ENCODE peak calls at places on chromosome 2, in ten cellular contexts. One of them, this sample, is unnamed.

GRCh38 chr2:74001781-74002514 is 17.2 kb downstream of the TET3 start:
- DNase-seq in uterus: no peak
- DNase-seq in breast epithelium: peak
- DNase-seq in HCT116: no peak
- DNase-seq in K562: no peak
- DNase-seq in ovary: no peak
- DNase-seq in body of pancreas: no peak
- DNase-seq in transverse colon: no peak
- DNase-seq in heart left ventricle: no peak
- DNase-seq in prostate gland: no peak
- DNase-seq in this sample: peak

GRCh38 chr2:239583879-239584859 is 183.3 kb upstream of the HDAC4 start:
- DNase-seq in breast epithelium: no peak
- DNase-seq in prostate gland: no peak
- DNase-seq in K562: no peak
- DNase-seq in transverse colon: no peak
- DNase-seq in ovary: no peak
- DNase-seq in heart left ventricle: no peak
- DNase-seq in uterus: no peak
- DNase-seq in body of pancreas: no peak
- DNase-seq in HCT116: no peak
- DNase-seq in this sample: no peak

GRCh38 chr2:25090801-25091200 is 48.9 kb downstream of the EFR3B start:
- DNase-seq in body of pancreas: no peak
- DNase-seq in prostate gland: no peak
- DNase-seq in uterus: no peak
- DNase-seq in K562: no peak
- DNase-seq in transverse colon: no peak
- DNase-seq in HCT116: no peak
- DNase-seq in ovary: no peak
- DNase-seq in heart left ventricle: no peak
- DNase-seq in breast epithelium: no peak
- DNase-seq in this sample: no peak

GRCh38 chr2:17470855-17471641 is 47.2 kb downstream of the RAD51AP2 start:
- DNase-seq in K562: peak
- DNase-seq in HCT116: peak
- DNase-seq in uterus: no peak
- DNase-seq in body of pancreas: no peak
- DNase-seq in ovary: no peak
- DNase-seq in heart left ventricle: no peak
- DNase-seq in prostate gland: no peak
- DNase-seq in breast epithelium: no peak
- DNase-seq in transverse colon: no peak
- DNase-seq in this sample: peak

GRCh38 chr2:188294547-188294946 is 2.9 kb downstream of the GULP1 start:
- DNase-seq in K562: no peak
- DNase-seq in HCT116: no peak
- DNase-seq in transverse colon: no peak
- DNase-seq in uterus: no peak
- DNase-seq in breast epithelium: no peak
- DNase-seq in heart left ventricle: no peak
- DNase-seq in body of pancreas: no peak
- DNase-seq in ovary: no peak
- DNase-seq in prostate gland: no peak
- DNase-seq in this sample: no peak

GRCh38 chr2:236633764-236634163 is 64.1 kb downstream of the ACKR3 start:
- DNase-seq in uterus: no peak
- DNase-seq in body of pancreas: no peak
- DNase-seq in K562: no peak
- DNase-seq in HCT116: no peak
- DNase-seq in heart left ventricle: peak
- DNase-seq in transverse colon: no peak
- DNase-seq in breast epithelium: no peak
- DNase-seq in ovary: no peak
- DNase-seq in prostate gland: no peak
- DNase-seq in this sample: no peak

GRCh38 chr2:48568551-48568950 is 38.6 kb downstream of the STON1 start:
- DNase-seq in prostate gland: no peak
- DNase-seq in K562: no peak
- DNase-seq in HCT116: no peak
- DNase-seq in heart left ventricle: no peak
- DNase-seq in ovary: peak
- DNase-seq in transverse colon: no peak
- DNase-seq in breast epithelium: no peak
- DNase-seq in uterus: no peak
- DNase-seq in body of pancreas: no peak
- DNase-seq in this sample: no peak

GRCh38 chr2:220057922-220058321 is 430.5 kb downstream of the SLC4A3 start:
- DNase-seq in body of pancreas: no peak
- DNase-seq in breast epithelium: no peak
- DNase-seq in HCT116: no peak
- DNase-seq in K562: no peak
- DNase-seq in transverse colon: no peak
- DNase-seq in uterus: no peak
- DNase-seq in ovary: no peak
- DNase-seq in heart left ventricle: no peak
- DNase-seq in prostate gland: no peak
- DNase-seq in this sample: no peak

GRCh38 chr2:98912221-98912851 is 23.7 kb downstream of the CRACDL start:
- DNase-seq in HCT116: peak
- DNase-seq in uterus: no peak
- DNase-seq in ovary: no peak
- DNase-seq in heart left ventricle: peak
- DNase-seq in breast epithelium: no peak
- DNase-seq in body of pancreas: peak
- DNase-seq in prostate gland: no peak
- DNase-seq in transverse colon: no peak
- DNase-seq in K562: no peak
- DNase-seq in this sample: no peak

GRCh38 chr2:39837856-39838453 is 58.9 kb upstream of the THUMPD2 start:
- DNase-seq in heart left ventricle: no peak
- DNase-seq in breast epithelium: no peak
- DNase-seq in HCT116: peak
- DNase-seq in K562: peak
- DNase-seq in transverse colon: no peak
- DNase-seq in ovary: no peak
- DNase-seq in body of pancreas: no peak
- DNase-seq in uterus: no peak
- DNase-seq in prostate gland: no peak
- DNase-seq in this sample: peak

GRCh38 chr2:19900536-19901200 is 1.1 kb downstream of the TTC32 start:
- DNase-seq in breast epithelium: no peak
- DNase-seq in heart left ventricle: no peak
- DNase-seq in K562: no peak
- DNase-seq in body of pancreas: no peak
- DNase-seq in HCT116: no peak
- DNase-seq in ovary: no peak
- DNase-seq in uterus: no peak
- DNase-seq in transverse colon: no peak
- DNase-seq in prostate gland: no peak
- DNase-seq in this sample: peak

GRCh38 chr2:96129528-96130120 is 8.7 kb downstream of the ASTL start:
- DNase-seq in prostate gland: no peak
- DNase-seq in ovary: no peak
- DNase-seq in HCT116: no peak
- DNase-seq in transverse colon: no peak
- DNase-seq in K562: no peak
- DNase-seq in body of pancreas: no peak
- DNase-seq in uterus: no peak
- DNase-seq in breast epithelium: no peak
- DNase-seq in heart left ventricle: no peak
- DNase-seq in this sample: no peak

GRCh38 chr2:98768765-98769476 is 38.0 kb upstream of the MGAT4A start:
- DNase-seq in breast epithelium: no peak
- DNase-seq in heart left ventricle: no peak
- DNase-seq in prostate gland: peak
- DNase-seq in HCT116: no peak
- DNase-seq in body of pancreas: peak
- DNase-seq in uterus: no peak
- DNase-seq in K562: no peak
- DNase-seq in ovary: no peak
- DNase-seq in transverse colon: no peak
- DNase-seq in this sample: no peak

GRCh38 chr2:54724150-54724559 is 693 bp downstream of the EML6 start:
- DNase-seq in body of pancreas: no peak
- DNase-seq in ovary: no peak
- DNase-seq in heart left ventricle: no peak
- DNase-seq in HCT116: no peak
- DNase-seq in K562: no peak
- DNase-seq in uterus: no peak
- DNase-seq in breast epithelium: no peak
- DNase-seq in transverse colon: no peak
- DNase-seq in prostate gland: no peak
- DNase-seq in this sample: peak
- TF ChIP-seq POLR2A in body of pancreas: no peak
- TF ChIP-seq POLR2A in ovary: no peak
- TF ChIP-seq POLR2A in heart left ventricle: no peak
- TF ChIP-seq POLR2A in HCT116: no peak
- TF ChIP-seq POLR2A in K562: no peak
- TF ChIP-seq POLR2A in uterus: no peak
- TF ChIP-seq POLR2A in breast epithelium: no peak
- TF ChIP-seq POLR2A in transverse colon: no peak
- TF ChIP-seq POLR2A in prostate gland: no peak
- TF ChIP-seq POLR2A in this sample: no peak

GRCh38 chr2:64859208-64860161 is 129.7 kb upstream of the SLC1A4 start:
- DNase-seq in breast epithelium: peak
- DNase-seq in ovary: peak
- DNase-seq in body of pancreas: peak
- DNase-seq in prostate gland: peak
- DNase-seq in HCT116: peak
- DNase-seq in transverse colon: peak
- DNase-seq in heart left ventricle: peak
- DNase-seq in uterus: peak
- DNase-seq in K562: peak
- DNase-seq in this sample: peak
- TF ChIP-seq POLR2A in breast epithelium: no peak
- TF ChIP-seq POLR2A in ovary: no peak
- TF ChIP-seq POLR2A in body of pancreas: peak
- TF ChIP-seq POLR2A in prostate gland: no peak
- TF ChIP-seq POLR2A in HCT116: peak
- TF ChIP-seq POLR2A in transverse colon: peak
- TF ChIP-seq POLR2A in heart left ventricle: peak
- TF ChIP-seq POLR2A in uterus: no peak
- TF ChIP-seq POLR2A in K562: peak
- TF ChIP-seq POLR2A in this sample: no peak

GRCh38 chr2:38076710-38077430 is 919 bp upstream of the CYP1B1 start:
- DNase-seq in ovary: peak
- DNase-seq in heart left ventricle: peak
- DNase-seq in HCT116: peak
- DNase-seq in prostate gland: peak
- DNase-seq in body of pancreas: peak
- DNase-seq in uterus: peak
- DNase-seq in K562: peak
- DNase-seq in transverse colon: peak
- DNase-seq in breast epithelium: peak
- DNase-seq in this sample: peak
- TF ChIP-seq POLR2A in ovary: peak
- TF ChIP-seq POLR2A in heart left ventricle: peak
- TF ChIP-seq POLR2A in HCT116: no peak
- TF ChIP-seq POLR2A in prostate gland: peak
- TF ChIP-seq POLR2A in body of pancreas: peak
- TF ChIP-seq POLR2A in uterus: peak
- TF ChIP-seq POLR2A in K562: no peak
- TF ChIP-seq POLR2A in transverse colon: no peak
- TF ChIP-seq POLR2A in breast epithelium: peak
- TF ChIP-seq POLR2A in this sample: peak

GRCh38 chr2:120175000-120175581 is 48.1 kb downstream of the TMEM185B start:
- DNase-seq in prostate gland: peak
- DNase-seq in uterus: peak
- DNase-seq in K562: peak
- DNase-seq in heart left ventricle: no peak
- DNase-seq in ovary: peak
- DNase-seq in breast epithelium: no peak
- DNase-seq in transverse colon: no peak
- DNase-seq in body of pancreas: peak
- DNase-seq in HCT116: peak
- DNase-seq in this sample: peak

GRCh38 chr2:120176526-120176925 is 46.7 kb downstream of the TMEM185B start:
- DNase-seq in K562: no peak
- DNase-seq in uterus: no peak
- DNase-seq in body of pancreas: no peak
- DNase-seq in breast epithelium: no peak
- DNase-seq in heart left ventricle: no peak
- DNase-seq in ovary: no peak
- DNase-seq in HCT116: no peak
- DNase-seq in transverse colon: no peak
- DNase-seq in prostate gland: no peak
- DNase-seq in this sample: no peak

GRCh38 chr2:120180066-120180465 is 43.1 kb downstream of the TMEM185B start:
- DNase-seq in K562: no peak
- DNase-seq in body of pancreas: no peak
- DNase-seq in heart left ventricle: no peak
- DNase-seq in HCT116: no peak
- DNase-seq in ovary: no peak
- DNase-seq in uterus: no peak
- DNase-seq in prostate gland: no peak
- DNase-seq in transverse colon: no peak
- DNase-seq in breast epithelium: no peak
- DNase-seq in this sample: no peak

GRCh38 chr2:120177973-120178372 is 45.2 kb downstream of the TMEM185B start:
- DNase-seq in prostate gland: no peak
- DNase-seq in uterus: no peak
- DNase-seq in HCT116: no peak
- DNase-seq in K562: no peak
- DNase-seq in ovary: no peak
- DNase-seq in heart left ventricle: no peak
- DNase-seq in breast epithelium: no peak
- DNase-seq in body of pancreas: no peak
- DNase-seq in transverse colon: no peak
- DNase-seq in this sample: no peak

DNA sequence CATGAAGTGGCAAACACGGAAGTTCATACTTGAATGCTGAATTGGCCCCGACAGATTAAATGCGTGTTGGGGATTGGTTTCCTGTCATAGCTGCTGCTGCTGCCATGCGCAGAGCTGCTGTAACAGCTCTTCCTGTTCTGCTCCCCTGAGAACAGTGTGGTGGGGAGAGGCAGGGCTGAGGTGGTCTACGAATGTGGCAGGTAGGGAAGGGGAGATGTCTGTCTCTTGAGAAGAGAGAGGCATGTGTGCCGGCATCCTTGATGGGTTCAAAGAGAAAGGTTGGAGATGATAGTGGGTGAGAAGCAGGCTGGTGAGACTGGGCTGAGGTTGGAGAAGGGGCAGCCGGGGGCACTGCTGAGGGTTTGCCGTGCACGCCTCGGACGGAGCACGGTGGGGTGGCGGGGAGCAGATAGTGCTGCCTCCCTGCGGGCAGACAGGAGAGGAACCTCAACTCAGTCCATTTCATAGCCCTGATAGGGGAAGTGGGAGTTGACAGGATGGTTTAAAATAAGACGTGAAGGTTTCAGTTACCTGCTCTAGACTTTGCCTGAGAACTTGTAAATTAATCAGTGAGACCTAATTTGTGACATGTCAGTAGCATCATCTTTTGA is 46.1 kb downstream of the TMEM185B start:
- DNase-seq in body of pancreas: no peak
- DNase-seq in K562: peak
- DNase-seq in prostate gland: peak
- DNase-seq in heart left ventricle: peak
- DNase-seq in transverse colon: peak
- DNase-seq in ovary: no peak
- DNase-seq in HCT116: no peak
- DNase-seq in uterus: no peak
- DNase-seq in breast epithelium: no peak
- DNase-seq in this sample: peak
- TF ChIP-seq POLR2A in body of pancreas: no peak
- TF ChIP-seq POLR2A in K562: no peak
- TF ChIP-seq POLR2A in prostate gland: peak
- TF ChIP-seq POLR2A in heart left ventricle: no peak
- TF ChIP-seq POLR2A in transverse colon: peak
- TF ChIP-seq POLR2A in ovary: no peak
- TF ChIP-seq POLR2A in HCT116: no peak
- TF ChIP-seq POLR2A in uterus: no peak
- TF ChIP-seq POLR2A in breast epithelium: no peak
- TF ChIP-seq POLR2A in this sample: peak